ENCODE peak calls at places on chromosome 10, in eight cellular contexts. P is NB4, D is stomach, O is IMR-90, Z is thyroid gland, U is A549, I is breast epithelium, T is vagina. E is an unnamed sample.

GRCh38 chr10:24930427-24930826 is 22.0 kb downstream of the PRTFDC1 start:
- DNase-seq in T (no peak), I (no peak), Z (peak; percentile 23), D (no peak), U (no peak), O (no peak), P (no peak), E (no peak)

GRCh38 chr10:35635576-35635975 is 6.5 kb downstream of the FZD8 start:
- DNase-seq in P (peak; percentile 52), D (no peak), Z (peak; percentile 27), I (no peak), O (peak; percentile 74), U (peak; percentile 77), T (no peak), E (peak; percentile 54)

GRCh38 chr10:101215397-101216206 is 13.7 kb downstream of the LBX1 start:
- DNase-seq in U (no peak), O (no peak), D (no peak), Z (no peak), I (no peak), P (no peak), T (no peak), E (no peak)

GRCh38 chr10:128160335-128160734 is 34.1 kb upstream of the MKI67 start:
- DNase-seq in D (no peak), T (no peak), Z (no peak), O (no peak), I (no peak), P (peak; percentile 53), U (no peak), E (no peak)

GRCh38 chr10:7541137-7542087 is 125.4 kb downstream of the ITIH5 start:
- DNase-seq in Z (peak; percentile 33), I (peak; percentile 65), P (no peak), D (no peak), T (no peak), O (peak; percentile 2), U (peak; percentile 12), E (peak; percentile 34)

GRCh38 chr10:78805176-78805575 is 263.6 kb upstream of the ZMIZ1 start:
- DNase-seq in T (no peak), U (peak; percentile 19), I (peak; percentile 35), O (peak; percentile 99), D (peak; percentile 40), P (no peak), Z (peak; percentile 43), E (peak; percentile 13)

GRCh38 chr10:132850246-132850645 is 64.3 kb upstream of the NKX6-2 start:
- DNase-seq in T (no peak), I (no peak), D (peak; percentile 24), O (no peak), P (no peak), Z (no peak), U (no peak), E (no peak)

GRCh38 chr10:127979566-127979965 is 72.7 kb downstream of the PTPRE start:
- DNase-seq in Z (no peak), T (no peak), O (no peak), P (no peak), I (no peak), U (no peak), D (peak; percentile 10), E (peak; percentile 20)

GRCh38 chr10:99913831-99914235 is 95.9 kb downstream of the DNMBP start:
- DNase-seq in U (peak; percentile 36), P (no peak), O (no peak), Z (peak; percentile 54), I (no peak), T (no peak), D (peak; percentile 63), E (no peak)
- H3K4me3 ChIP-seq in U (no peak overlapping the region), P (no peak overlapping the region), O (no peak overlapping the region), Z (no peak overlapping the region), I (no peak overlapping the region), T (no peak overlapping the region), D (peak overlapping the region; percentile 1), E (no peak overlapping the region)

GRCh38 chr10:73909716-73910115 is 1.2 kb upstream of the PLAU start:
- DNase-seq in I (no peak), Z (no peak), D (no peak), U (no peak), T (no peak), P (no peak), O (no peak), E (no peak)

GRCh38 chr10:73911553-73912004 is 647 bp downstream of the PLAU start:
- DNase-seq in P (no peak), D (no peak), O (peak; percentile 43), Z (no peak), T (no peak), I (no peak), U (peak; percentile 49), E (no peak)

GRCh38 chr10:73910401-73910763 is 550 bp upstream of the PLAU start:
- DNase-seq in P (peak; percentile 73), T (no peak), I (no peak), D (no peak), Z (no peak), O (peak; percentile 43), U (peak; percentile 48), E (no peak)

GRCh38 chr10:73908853-73909611 is 1.9 kb upstream of the PLAU start:
- DNase-seq in P (peak; percentile 98), T (no peak), D (no peak), O (peak; percentile 100), Z (peak; percentile 49), U (peak; percentile 93), I (no peak), E (no peak)

DNA sequence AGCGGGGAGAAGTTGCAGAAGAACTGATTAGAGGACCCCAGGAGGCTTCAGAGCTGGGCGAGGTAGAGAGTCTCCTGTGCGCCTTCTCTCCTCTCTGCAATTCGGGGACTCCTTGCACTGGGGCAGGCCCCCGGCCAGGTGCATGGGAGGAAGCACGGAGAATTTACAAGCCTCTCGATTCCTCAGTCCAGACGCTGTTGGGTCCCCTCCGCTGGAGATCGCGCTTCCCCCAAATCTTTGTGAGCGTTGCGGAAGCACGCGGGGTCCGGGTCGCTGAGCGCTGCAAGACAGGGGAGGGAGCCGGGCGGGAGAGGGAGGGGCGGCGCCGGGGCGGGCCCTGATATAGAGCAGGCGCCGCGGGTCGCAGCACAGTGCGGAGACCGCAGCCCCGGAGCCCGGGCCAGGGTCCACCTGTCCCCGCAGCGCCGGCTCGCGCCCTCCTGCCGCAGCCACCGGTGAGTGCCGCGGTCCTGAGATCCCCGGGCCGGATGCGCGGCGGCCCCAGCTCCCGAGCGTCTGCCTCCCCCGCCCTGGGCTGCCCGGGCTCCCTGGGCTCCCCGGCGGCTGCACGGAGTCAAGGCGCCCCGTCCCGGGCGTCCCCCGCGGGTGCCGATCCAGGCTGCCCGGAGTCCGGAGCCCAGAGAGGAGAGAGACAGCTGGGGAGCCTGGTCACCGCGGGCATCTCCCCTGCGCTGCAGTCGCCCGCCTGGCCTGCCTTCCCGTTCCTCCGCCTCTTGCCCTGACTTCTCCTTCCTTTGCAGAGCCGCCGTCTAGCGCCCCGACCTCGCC is at the start of gene PLAU:
- DNase-seq in I (no peak), O (peak; percentile 57), D (peak; percentile 44), U (no peak), P (peak; percentile 87), T (no peak), Z (peak; percentile 27), E (peak; percentile 38)
- TF ChIP-seq POLR2A in I (no peak), O (peak; percentile 94), D (no peak), U (peak; percentile 88), P (peak; percentile 87), T (no peak), Z (peak; percentile 45), E (no peak)

GRCh38 chr10:28060031-28060607 is 61.2 kb upstream of the ODAD2 start:
- DNase-seq in Z (no peak), D (no peak), T (no peak), I (no peak), U (no peak), P (no peak), O (peak; percentile 15), E (no peak)

GRCh38 chr10:28049286-28049685 is 50.4 kb upstream of the ODAD2 start:
- DNase-seq in U (no peak), O (no peak), Z (no peak), D (no peak), P (no peak), T (no peak), I (no peak), E (no peak)

GRCh38 chr10:28058746-28059145 is 59.9 kb upstream of the ODAD2 start:
- DNase-seq in T (no peak), O (no peak), U (no peak), D (no peak), I (no peak), Z (no peak), P (no peak), E (no peak)

DNA sequence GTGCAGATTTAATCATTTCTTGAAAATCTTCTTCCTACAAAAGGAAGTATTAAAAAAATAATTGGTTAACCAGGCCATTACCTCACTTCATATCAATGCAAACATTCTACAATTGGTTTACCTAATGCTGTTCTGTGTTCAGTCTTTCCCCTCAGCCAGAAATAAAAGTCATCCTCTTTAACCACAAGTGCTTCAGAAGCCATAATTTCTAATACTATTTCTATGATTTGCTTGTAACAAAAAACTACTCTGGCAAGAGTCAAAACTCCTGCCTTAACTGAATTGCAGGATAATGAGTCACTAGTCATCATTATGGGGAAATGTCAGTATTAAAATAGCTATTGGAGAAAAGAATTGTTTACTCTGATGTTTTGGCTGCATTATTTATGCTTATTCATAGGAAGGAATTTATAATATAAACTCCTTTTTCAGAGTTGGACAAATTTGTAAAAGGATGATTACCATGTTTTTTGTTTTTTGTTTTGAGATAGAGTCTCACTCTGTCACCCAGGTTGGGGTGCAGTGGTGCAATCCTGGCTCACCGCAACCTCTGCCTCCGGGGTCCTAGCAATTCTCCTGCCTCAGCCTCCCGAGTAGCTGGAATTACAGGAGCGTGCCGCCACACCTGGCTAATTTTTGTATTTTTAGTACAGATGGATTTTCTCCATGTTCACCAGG is 55.5 kb upstream of the ODAD2 start:
- DNase-seq in T (no peak), D (no peak), I (no peak), U (no peak), Z (no peak), P (no peak), O (peak; percentile 98), E (no peak)
- H3K4me3 ChIP-seq in T (no peak overlapping the region), D (no peak overlapping the region), I (no peak overlapping the region), U (no peak overlapping the region), Z (no peak overlapping the region), P (no peak overlapping the region), O (no peak overlapping the region), E (no peak overlapping the region)

GRCh38 chr10:71211759-71212248 is 566 bp upstream of the UNC5B start:
- DNase-seq in U (no peak), T (no peak), Z (no peak), I (no peak), P (no peak), D (no peak), O (no peak), E (no peak)

GRCh38 chr10:71213127-71213616 is 802 bp downstream of the UNC5B start:
- DNase-seq in Z (peak; percentile 60), T (no peak), I (peak; percentile 72), O (peak; percentile 84), D (peak; percentile 79), P (peak; percentile 51), U (peak; percentile 75), E (peak; percentile 41)

GRCh38 chr10:71211053-71211452 is 1.3 kb upstream of the UNC5B start:
- DNase-seq in D (peak; percentile 18), Z (no peak), I (no peak), U (no peak), O (no peak), T (no peak), P (no peak), E (no peak)

GRCh38 chr10:71213761-71214440 is 1.5 kb downstream of the UNC5B start:
- DNase-seq in I (no peak), T (no peak), D (no peak), O (peak; percentile 80), Z (no peak), P (no peak), U (peak; percentile 33), E (no peak)

DNA sequence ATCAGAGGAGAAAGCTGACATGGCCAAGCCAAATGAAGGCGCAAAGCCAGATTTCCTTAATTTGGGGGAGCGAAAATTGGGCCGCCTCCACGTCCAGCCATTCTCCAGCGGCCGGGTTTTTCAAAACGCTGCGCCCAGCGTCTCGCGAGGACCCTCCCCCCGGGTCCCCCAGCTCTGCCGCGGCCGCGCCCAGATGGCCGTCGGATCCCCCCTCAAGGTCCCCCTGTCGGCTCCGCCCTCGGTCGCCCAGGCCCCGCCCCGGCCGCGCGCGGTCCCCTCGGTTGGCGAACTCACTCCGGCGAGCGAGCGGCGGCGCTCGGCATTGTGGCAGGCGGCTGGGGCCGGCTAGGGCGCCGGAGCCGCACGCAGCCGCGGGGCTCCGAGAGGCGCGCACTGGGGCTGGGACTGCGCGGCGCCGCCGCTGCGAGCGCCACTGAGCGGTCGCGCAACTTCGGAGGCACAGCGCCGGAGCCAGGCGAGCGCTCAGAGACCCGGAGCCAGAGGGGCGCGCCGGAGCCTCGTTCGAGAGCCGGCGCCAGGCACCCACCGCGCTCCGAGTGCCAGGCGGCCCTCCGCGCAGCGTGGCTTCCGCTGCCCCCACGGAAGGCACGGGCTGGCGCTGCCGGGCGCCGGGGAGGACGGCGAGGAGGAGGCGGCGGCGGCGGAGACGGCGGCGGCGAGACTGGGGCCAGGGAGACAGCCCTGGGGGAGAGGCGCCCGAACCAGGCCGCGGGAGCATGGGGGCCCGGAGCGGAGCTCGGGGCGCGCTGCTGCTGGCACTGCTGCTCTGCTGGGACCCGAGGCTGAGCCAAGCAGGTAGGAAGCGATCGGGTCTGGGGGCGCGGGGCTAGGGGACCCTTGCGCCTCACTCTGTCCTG is at the start of gene UNC5B:
- DNase-seq in I (peak; percentile 82), T (no peak), D (peak; percentile 92), P (peak; percentile 84), O (peak; percentile 85), Z (peak; percentile 90), U (peak; percentile 80), E (peak; percentile 87)
- TF ChIP-seq POLR2A in I (no peak), T (no peak), D (no peak), P (no peak), O (peak; percentile 88), Z (peak; percentile 92), U (peak; percentile 64), E (peak; percentile 87)